ENCODE peak calls at places on chromosomes 13 and 19, in ten cellular contexts. Y is T-helper 2 cell; H is iris pigment epithelial cell; K is head of caudate nucleus; W is stimulated activated CD8-positive, alpha-beta memory T cell treated with anti-CD3 and anti-CD28 coated beads, Interleukin-15, amount 100 ng/mL, for 1 hour; B is HCT116; V is NCI-H748 treated with DMSO at 0.1 percent for 48 hours; G is cardiac fibroblast; U is RWPE1; F is HT1080. M is an unnamed sample.

GRCh38 chr13:93687261-93687660 is 460.7 kb downstream of the GPC6 start:
- DNase-seq in Y (no peak), H (peak; percentile 14), K (no peak), W (no peak), B (no peak), V (no peak), G (no peak), U (no peak), F (no peak), M (no peak)

GRCh38 chr19:11197291-11198174 is at the start of gene KANK2:
- DNase-seq in Y (peak; percentile 58), H (peak; percentile 78), K (peak; percentile 71), W (peak; percentile 49), B (peak; percentile 50), V (peak; percentile 59), G (peak; percentile 85), U (peak; percentile 97), F (peak; percentile 60), M (peak; percentile 80)

GRCh38 chr19:13864513-13865242 is 12.3 kb upstream of the NANOS3 start:
- DNase-seq in Y (no peak), H (no peak), K (no peak), W (no peak), B (no peak), V (no peak), G (no peak), U (no peak), F (no peak), M (no peak)

GRCh38 chr13:20652946-20653345 is 50.6 kb upstream of the IL17D start:
- DNase-seq in Y (no peak), H (no peak), K (no peak), W (no peak), B (no peak), V (no peak), G (no peak), U (no peak), F (no peak), M (no peak)

GRCh38 chr13:109971006-109971744 is 184.8 kb upstream of the IRS2 start:
- DNase-seq in Y (no peak), H (no peak), K (no peak), W (no peak), B (no peak), V (no peak), G (no peak), U (no peak), F (no peak), M (no peak)

GRCh38 chr13:54536112-54536511 is 1507.5 kb downstream of the OLFM4 start:
- DNase-seq in Y (no peak), H (no peak), K (no peak), W (no peak), B (no peak), V (no peak), G (no peak), U (peak; percentile 5), F (peak; percentile 49), M (peak; percentile 37)

GRCh38 chr13:111573362-111573761 is 252.9 kb downstream of the TEX29 start:
- DNase-seq in Y (no peak), H (no peak), K (no peak), W (no peak), B (no peak), V (no peak), G (no peak), U (no peak), F (no peak), M (no peak)

GRCh38 chr19:40640744-40641143 is 39.6 kb downstream of the LTBP4 start:
- DNase-seq in Y (no peak), H (peak; percentile 55), K (peak; percentile 48), W (no peak), B (no peak), V (no peak), G (peak; percentile 50), U (no peak), F (no peak), M (no peak)

GRCh38 chr13:29875646-29876045 is 25.2 kb upstream of the UBL3 start:
- DNase-seq in Y (no peak), H (no peak), K (no peak), W (no peak), B (no peak), V (no peak), G (no peak), U (no peak), F (no peak), M (no peak)

GRCh38 chr19:51948979-51949378 is 21.7 kb downstream of the ZNF613 start:
- DNase-seq in Y (no peak), H (peak; percentile 68), K (peak; percentile 78), W (no peak), B (no peak), V (peak; percentile 17), G (peak; percentile 6), U (no peak), F (no peak), M (peak; percentile 11)

GRCh38 chr19:50434525-50434924 is 1.8 kb downstream of the MYBPC2 start:
- DNase-seq in Y (no peak), H (no peak), K (no peak), W (no peak), B (no peak), V (no peak), G (no peak), U (no peak), F (no peak), M (no peak)

GRCh38 chr19:38079926-38080380 is 144.1 kb downstream of the DPF1 start:
- DNase-seq in Y (no peak), H (peak; percentile 90), K (no peak), W (no peak), B (no peak), V (peak; percentile 93), G (peak; percentile 71), U (peak; percentile 46), F (peak; percentile 93), M (no peak)

M was measured in globus pallidus.